ENCODE peak calls at places on chromosomes 3 and 15, in four cellular contexts. J is NCI-H1105, K is ecto neural progenitor cell, C is T follicular helper cell. Y is an unnamed sample.

GRCh38 chr3:128415773-128416577 is 50.7 kb downstream of the DNAJB8 start:
- DNase-seq in J (no peak), K (no peak), C (no peak), Y (no peak)

GRCh38 chr3:22209578-22209977 is 458.6 kb upstream of the ZNF385D start:
- DNase-seq in J (no peak), K (no peak), C (no peak), Y (no peak)

GRCh38 chr3:168863561-168863960 is 767.8 kb upstream of the GOLIM4 start:
- DNase-seq in J (no peak), K (no peak), C (no peak), Y (no peak)

GRCh38 chr3:22319446-22319845 is 568.4 kb upstream of the ZNF385D start:
- DNase-seq in J (no peak), K (no peak), C (no peak), Y (no peak)

GRCh38 chr3:101890716-101891115 is 41.4 kb downstream of the NFKBIZ start:
- DNase-seq in J (no peak), K (no peak), C (no peak), Y (no peak)

GRCh38 chr3:129768728-129769127 is 124.8 kb downstream of the TMCC1 start:
- DNase-seq in J (no peak), K (no peak), C (no peak), Y (no peak)

GRCh38 chr3:57079221-57079831 is 18.9 kb downstream of the SPATA12 start:
- DNase-seq in J (no peak), K (no peak), C (no peak), Y (peak; percentile 74)

GRCh38 chr3:53846134-53846850 is at the start of the genes CHDH and IL17RB:
- DNase-seq in J (peak; percentile 18), K (peak; percentile 82), C (no peak), Y (peak; percentile 77)

GRCh38 chr3:72093270-72093669 is 308.3 kb upstream of the PROK2 start:
- DNase-seq in J (no peak), K (no peak), C (no peak), Y (no peak)

GRCh38 chr15:70741677-70742293 is 21.6 kb downstream of the UACA start:
- DNase-seq in J (no peak), K (no peak), C (no peak), Y (no peak)

GRCh38 chr15:88900309-88900981 is 5.1 kb upstream of the HAPLN3 start:
- DNase-seq in J (no peak), K (no peak), C (no peak), Y (no peak)

GRCh38 chr15:34262362-34262761 is 37.5 kb downstream of the EMC4 start:
- DNase-seq in J (no peak), K (no peak), C (no peak), Y (no peak)

GRCh38 chr3:1207904-1208303 is 115.1 kb downstream of the CNTN6 start:
- DNase-seq in J (no peak), K (no peak), C (no peak), Y (no peak)

GRCh38 chr3:16326724-16327349 is 61.8 kb downstream of the OXNAD1 start:
- DNase-seq in J (no peak), K (no peak), C (no peak), Y (no peak)

GRCh38 chr3:168117059-168117458 is 21.3 kb upstream of the GOLIM4 start:
- DNase-seq in J (peak; percentile 78), K (no peak), C (no peak), Y (no peak)

GRCh38 chr15:74780523-74780982 is 1.3 kb upstream of the CSK start:
- DNase-seq in J (no peak), K (no peak), C (no peak), Y (no peak)

GRCh38 chr15:93087825-93088199 is 1.2 kb downstream of the RGMA start:
- DNase-seq in J (peak; percentile 34), K (peak; percentile 84), C (peak; percentile 47), Y (peak; percentile 89)

GRCh38 chr15:71444866-71445590 is 329.8 kb downstream of the THSD4 start:
- DNase-seq in J (no peak), K (peak; percentile 3), C (no peak), Y (no peak)

GRCh38 chr3:128278761-128279593 is 125.7 kb downstream of the EEFSEC start:
- DNase-seq in J (no peak), K (peak; percentile 84), C (no peak), Y (peak; percentile 60)

GRCh38 chr15:40981186-40981585 is 27.9 kb downstream of the CHAC1 start:
- DNase-seq in J (no peak), K (no peak), C (no peak), Y (no peak)

GRCh38 chr3:43948013-43948412 is 257.3 kb downstream of the ABHD5 start:
- DNase-seq in J (no peak), K (no peak), C (no peak), Y (no peak)

GRCh38 chr3:129918461-129918860 is 24.9 kb upstream of the TMCC1 start:
- DNase-seq in J (no peak), K (no peak), C (no peak), Y (no peak)

GRCh38 chr3:182725372-182726251 is 67.7 kb upstream of the ATP11B start:
- DNase-seq in J (no peak), K (peak; percentile 58), C (no peak), Y (peak; percentile 28)

GRCh38 chr3:133943639-133944131 is 48.0 kb upstream of the RAB6B start:
- DNase-seq in J (no peak), K (no peak), C (no peak), Y (peak; percentile 37)

GRCh38 chr15:74400915-74401757 is 32.6 kb downstream of the SEMA7A start:
- DNase-seq in J (no peak), K (no peak), C (no peak), Y (no peak)

GRCh38 chr3:197711973-197712707 is 24.6 kb downstream of the RUBCN start:
- DNase-seq in J (no peak), K (peak; percentile 57), C (peak; percentile 87), Y (peak; percentile 92)